ENCODE peak calls at places on chromosomes 13 and 19, in ten cellular contexts. Q, Y, Z, F, I, G, R, K, B and U are unnamed samples.

GRCh38 chr13:45615501-45616101 is at the start of gene ERICH6B:
- DNase-seq in F (no peak), R (no peak), B (no peak), Y (no peak), G (peak; percentile 92), I (no peak), K (no peak), Q (peak; percentile 70), Z (peak; percentile 62), U (peak; percentile 82)

GRCh38 chr13:52845766-52846566 is 2.5 kb downstream of the PCDH8 start:
- DNase-seq in Y (no peak), I (no peak), K (no peak), R (no peak), B (no peak), F (no peak), Z (peak; percentile 65), G (peak; percentile 85), Q (peak; percentile 36), U (peak; percentile 70)

GRCh38 chr13:112233716-112234115 is 142.4 kb upstream of the SPACA7 start:
- DNase-seq in Q (no peak), Y (no peak), R (no peak), Z (no peak), K (no peak), B (no peak), G (no peak), I (no peak), F (peak; percentile 11), U (no peak)

GRCh38 chr19:46731007-46731501 is 14.1 kb upstream of the PRKD2 start:
- DNase-seq in Z (peak; percentile 8), G (no peak), B (peak; percentile 92), I (no peak), Q (no peak), R (no peak), K (no peak), F (no peak), Y (no peak), U (no peak)

GRCh38 chr19:39157997-39158389 is 32.4 kb downstream of the PAK4 start:
- DNase-seq in Q (no peak), G (no peak), I (no peak), F (no peak), Y (no peak), R (no peak), Z (peak; percentile 3), K (no peak), B (no peak), U (no peak)

GRCh38 chr13:25114220-25114619 is 18.3 kb downstream of the PABPC3 start:
- DNase-seq in I (peak; percentile 18), F (no peak), G (peak; percentile 83), Q (peak; percentile 79), R (peak; percentile 48), Z (peak; percentile 71), B (peak; percentile 68), K (no peak), Y (peak; percentile 59), U (peak; percentile 84)

GRCh38 chr19:41933693-41934426 is 5.6 kb upstream of the ERFL start:
- DNase-seq in I (no peak), F (no peak), Q (no peak), B (no peak), G (no peak), Z (no peak), K (no peak), R (no peak), Y (no peak), U (no peak)

GRCh38 chr19:32543107-32543900 is 37.7 kb upstream of the PDCD5 start:
- DNase-seq in Z (no peak), G (no peak), I (no peak), B (peak; percentile 59), K (no peak), F (no peak), Q (no peak), Y (no peak), R (no peak), U (no peak)

GRCh38 chr13:73040968-73041580 is 17.7 kb upstream of the KLF5 start:
- DNase-seq in B (no peak), Z (no peak), I (no peak), K (no peak), R (no peak), Y (no peak), G (no peak), Q (no peak), F (no peak), U (no peak)

GRCh38 chr13:47959468-47960088 is 41.5 kb downstream of the SUCLA2 start:
- DNase-seq in B (no peak), F (no peak), Q (no peak), Z (no peak), Y (no peak), G (no peak), I (no peak), R (no peak), K (no peak), U (no peak)
- H3K9me3 ChIP-seq in B (peaks cover 10% of the 10 kb centered on the region), F (peaks cover 3% of the 10 kb centered on the region), Q (peaks cover 9% of the 10 kb centered on the region), Z (peaks cover 6% of the 10 kb centered on the region), Y (no peaks in the 10 kb centered on the region), G (peaks cover 48% of the 10 kb centered on the region), I (peaks cover 18% of the 10 kb centered on the region), R (peaks cover 33% of the 10 kb centered on the region), K (no peaks in the 10 kb centered on the region), U (peaks cover 32% of the 10 kb centered on the region)

DNA sequence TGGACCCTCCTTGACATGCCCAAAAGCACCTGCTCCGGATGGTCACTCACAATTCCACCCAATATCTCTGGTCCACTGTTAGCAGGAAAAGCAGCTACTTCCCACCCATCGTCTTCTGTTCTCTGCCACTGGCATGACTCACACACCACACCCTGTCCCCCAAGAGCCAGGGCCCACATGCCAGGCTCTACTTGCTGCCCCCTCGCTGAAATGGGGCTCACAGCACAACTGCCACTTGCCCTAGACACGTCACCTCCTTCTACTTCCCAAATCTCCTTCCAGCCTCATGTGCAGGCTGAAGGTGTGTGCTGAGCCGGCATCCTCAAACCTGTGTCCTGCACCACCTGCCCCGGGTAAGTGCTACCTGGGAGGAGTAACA is 65.0 kb downstream of the TBC1D4 start:
- DNase-seq in F (no peak), G (no peak), B (peak; percentile 55), I (no peak), Q (no peak), R (no peak), Z (no peak), K (no peak), Y (no peak), U (no peak)
- H3K4me1 ChIP-seq in F (peaks cover 25% of the 10 kb centered on the region), G (peaks cover 7% of the 10 kb centered on the region), B (peaks cover 50% of the 10 kb centered on the region), I (no peaks in the 10 kb centered on the region), Q (peaks cover 52% of the 10 kb centered on the region), R (peaks cover 44% of the 10 kb centered on the region), Z (peaks cover 33% of the 10 kb centered on the region), K (no peaks in the 10 kb centered on the region), Y (no peaks in the 10 kb centered on the region), U (no peaks in the 10 kb centered on the region)

GRCh38 chr19:49210901-49211451 is 53.4 kb downstream of the TRPM4 start:
- DNase-seq in I (no peak), Q (no peak), G (peak; percentile 52), K (no peak), B (no peak), Z (no peak), R (no peak), F (no peak), Y (no peak), U (no peak)
- H3K4me3 ChIP-seq in I (no peak overlapping the region), Q (no peak overlapping the region), G (peak overlapping the region; percentile 44), K (no peak overlapping the region), B (no peak overlapping the region), Z (no peak overlapping the region), R (no peak overlapping the region), F (no peak overlapping the region), Y (no peak overlapping the region), U (no peak overlapping the region)

DNA sequence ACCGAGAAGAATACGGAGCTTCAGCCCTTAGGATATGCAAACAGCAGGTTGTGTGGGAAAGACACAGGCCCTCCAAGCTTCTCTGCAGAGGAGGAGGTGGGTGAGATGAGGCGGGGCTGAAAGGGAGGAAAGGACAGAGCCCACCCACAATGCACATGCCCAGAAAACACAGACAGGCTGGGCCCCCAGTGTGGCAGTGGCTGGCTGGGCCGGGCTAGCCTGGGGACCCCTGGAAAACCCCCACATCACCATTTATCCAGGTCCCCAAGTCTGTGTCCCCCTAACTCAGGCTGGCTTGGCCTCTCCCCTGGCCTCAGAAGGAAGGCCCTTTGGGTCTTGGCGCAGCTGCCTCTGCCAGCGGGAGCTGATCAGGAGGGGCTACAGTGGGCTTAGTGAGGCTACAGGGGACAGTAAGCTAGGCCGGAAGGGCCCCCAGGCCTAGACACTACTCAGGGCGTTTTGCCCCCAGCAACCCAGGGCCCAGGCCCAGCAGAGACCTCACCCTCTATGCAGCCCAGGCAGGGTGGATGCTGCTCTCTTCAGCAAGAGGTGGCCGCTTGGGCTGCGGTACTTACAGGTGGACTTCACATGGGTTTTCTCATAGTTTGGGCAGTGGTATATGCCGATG is 119.5 kb downstream of the TUBA3C start:
- DNase-seq in K (no peak), G (no peak), B (no peak), I (no peak), Y (no peak), F (no peak), R (no peak), Q (no peak), Z (no peak), U (no peak)
- H3K9me3 ChIP-seq in K (no peaks in the 10 kb centered on the region), G (no peaks in the 10 kb centered on the region), B (no peaks in the 10 kb centered on the region), I (peaks cover 3% of the 10 kb centered on the region), Y (no peaks in the 10 kb centered on the region), F (no peaks in the 10 kb centered on the region), R (peaks cover 26% of the 10 kb centered on the region), Q (no peaks in the 10 kb centered on the region), Z (peaks cover 5% of the 10 kb centered on the region), U (peaks cover 6% of the 10 kb centered on the region)

GRCh38 chr13:98201178-98201577 is 24.1 kb upstream of the RNF113B start:
- DNase-seq in B (no peak), Q (no peak), Y (no peak), I (no peak), Z (no peak), G (no peak), R (no peak), F (no peak), K (no peak), U (no peak)

GRCh38 chr13:98198683-98199082 is 21.6 kb upstream of the RNF113B start:
- DNase-seq in K (no peak), B (no peak), I (no peak), G (no peak), Z (no peak), R (no peak), Q (no peak), F (no peak), Y (no peak), U (no peak)

GRCh38 chr13:98199480-98199879 is 22.4 kb upstream of the RNF113B start:
- DNase-seq in B (no peak), R (no peak), I (no peak), F (no peak), Q (no peak), K (no peak), G (no peak), Y (no peak), Z (no peak), U (no peak)

GRCh38 chr13:98202026-98202425 is 25.0 kb upstream of the RNF113B start:
- DNase-seq in I (no peak), G (peak; percentile 25), K (no peak), F (no peak), Y (no peak), Q (peak; percentile 57), Z (peak; percentile 75), B (no peak), R (no peak), U (no peak)

DNA sequence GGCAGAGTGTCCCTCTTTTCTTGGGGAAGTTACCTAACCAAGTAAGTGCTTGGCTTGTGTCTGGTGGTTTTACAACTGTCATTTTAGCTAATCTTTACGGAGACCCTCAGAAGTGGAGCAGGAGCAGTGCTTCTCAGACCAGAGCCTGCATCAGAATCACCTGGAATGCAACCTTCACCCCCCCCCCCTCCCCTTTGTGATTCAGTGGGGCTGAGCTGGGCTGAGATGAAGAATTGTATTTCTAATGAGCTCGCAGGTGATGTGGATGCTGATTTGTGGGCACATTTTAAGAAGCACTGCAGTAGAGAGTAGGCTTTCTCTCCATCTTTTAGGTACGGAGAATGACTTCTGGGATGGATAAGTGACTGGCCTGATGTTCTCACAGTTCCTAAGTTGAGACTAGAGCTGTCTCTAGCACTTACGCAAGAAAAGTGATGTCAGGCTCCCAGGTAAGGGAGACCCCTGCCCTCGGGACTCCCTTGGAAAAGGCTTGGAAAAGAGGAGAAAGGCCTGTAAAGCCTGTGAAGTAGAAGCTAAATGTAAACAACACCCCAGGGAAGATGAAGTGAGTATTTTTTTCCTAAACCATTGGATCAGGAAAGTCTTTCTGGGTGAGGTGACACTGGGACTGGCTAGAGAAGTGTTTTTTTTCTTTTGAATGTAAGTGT is 23.3 kb upstream of the RNF113B start:
- DNase-seq in G (no peak), B (no peak), R (no peak), I (no peak), K (no peak), Q (no peak), Y (no peak), Z (no peak), F (no peak), U (no peak)
- H3K4me1 ChIP-seq in G (peaks cover 35% of the 10 kb centered on the region), B (no peaks in the 10 kb centered on the region), R (no peaks in the 10 kb centered on the region), I (no peaks in the 10 kb centered on the region), K (no peaks in the 10 kb centered on the region), Q (peaks cover 34% of the 10 kb centered on the region), Y (no peaks in the 10 kb centered on the region), Z (peaks cover 13% of the 10 kb centered on the region), F (peaks cover 29% of the 10 kb centered on the region), U (no peaks in the 10 kb centered on the region)